ENCODE peak calls at places on chromosomes 13 and 19, in four cellular contexts. B, U, Y and N are unnamed samples.

GRCh38 chr19:54207908-54208783 is 7.5 kb downstream of the RPS9 start:
- DNase-seq in Y (peak; percentile 59), U (peak; percentile 82), B (peak; percentile 59), N (peak; percentile 84)

GRCh38 chr19:28553764-28554163 is 659.2 kb downstream of the UQCRFS1 start:
- DNase-seq in U (no peak), Y (no peak), B (no peak), N (no peak)

GRCh38 chr13:81171065-81171647 is 830.2 kb upstream of the SPRY2 start:
- DNase-seq in B (peak; percentile 3), U (peak; percentile 3), Y (peak; percentile 5), N (no peak)

GRCh38 chr13:80157261-80157942 is 183.5 kb downstream of the SPRY2 start:
- DNase-seq in Y (no peak), U (no peak), B (no peak), N (no peak)

GRCh38 chr13:69676286-69676685 is 431.3 kb upstream of the ATXN8OS start:
- DNase-seq in U (no peak), B (no peak), Y (no peak), N (no peak)

GRCh38 chr13:63901630-63902029 is 2486.0 kb upstream of the PCDH20 start:
- DNase-seq in B (peak; percentile 1), Y (peak; percentile 8), U (no peak), N (no peak)

GRCh38 chr19:14116918-14117578 is 514 bp downstream of the PRKACA start:
- DNase-seq in U (no peak), B (no peak), Y (no peak), N (no peak)

GRCh38 chr19:16283103-16283469 is 41.5 kb upstream of the KLF2 start:
- DNase-seq in U (no peak), Y (no peak), B (no peak), N (no peak)

GRCh38 chr19:51514866-51515481 is 13.4 kb upstream of the SIGLEC12 start:
- DNase-seq in U (peak; percentile 74), Y (peak; percentile 46), B (peak; percentile 63), N (peak; percentile 31)

GRCh38 chr19:19662866-19663291 is 597 bp downstream of the ATP13A1 start:
- DNase-seq in Y (peak; percentile 22), U (peak; percentile 46), B (no peak), N (no peak)

GRCh38 chr13:59743195-59743594 is 420.5 kb downstream of the DIAPH3 start:
- DNase-seq in U (peak; percentile 14), Y (no peak), B (no peak), N (no peak)

GRCh38 chr13:112712451-112712881 is 22.6 kb downstream of the ATP11A start:
- DNase-seq in U (no peak), B (no peak), Y (no peak), N (no peak)

GRCh38 chr13:82062772-82063171 is 1721.8 kb upstream of the SPRY2 start:
- DNase-seq in U (no peak), Y (no peak), B (no peak), N (no peak)

GRCh38 chr13:54950546-54950945 is 1921.9 kb downstream of the OLFM4 start:
- DNase-seq in B (no peak), U (no peak), Y (no peak), N (no peak)

GRCh38 chr19:45767881-45768643 is 990 bp downstream of the SIX5 start:
- DNase-seq in U (peak; percentile 41), Y (peak; percentile 41), B (peak; percentile 89), N (no peak)

GRCh38 chr19:11814707-11815050 is 606 bp downstream of the ZNF440 start:
- DNase-seq in B (no peak), Y (no peak), U (no peak), N (no peak)

GRCh38 chr13:68304287-68304893 is 1074.3 kb upstream of the PCDH9 start:
- DNase-seq in U (peak; percentile 3), Y (peak; percentile 43), B (peak; percentile 44), N (no peak)

GRCh38 chr13:39998166-39998565 is 342.7 kb downstream of the COG6 start:
- DNase-seq in B (no peak), Y (no peak), U (no peak), N (no peak)

GRCh38 chr13:106083620-106084350 is 451.7 kb downstream of the EFNB2 start:
- DNase-seq in U (no peak), B (peak; percentile 19), Y (peak; percentile 6), N (no peak)

GRCh38 chr19:48059331-48059730 is 15.5 kb upstream of the CABP5 start:
- DNase-seq in Y (peak; percentile 7), U (no peak), B (no peak), N (no peak)

GRCh38 chr13:42926555-42926954 is 65.5 kb downstream of the EPSTI1 start:
- DNase-seq in U (no peak), B (no peak), Y (no peak), N (no peak)

GRCh38 chr19:53195265-53195879 is 2.2 kb upstream of the ZNF665 start:
- DNase-seq in B (peak; percentile 67), Y (peak; percentile 67), U (peak; percentile 56), N (peak; percentile 27)

GRCh38 chr13:95298971-95299627 is 2.2 kb downstream of the ABCC4 start:
- DNase-seq in U (no peak), Y (no peak), B (peak; percentile 60), N (no peak)

GRCh38 chr19:38284422-38284821 is 19.6 kb upstream of the C19orf33 start:
- DNase-seq in Y (no peak), U (no peak), B (no peak), N (peak; percentile 9)

GRCh38 chr13:24671367-24672117 is 8.7 kb upstream of the ATP12A start:
- DNase-seq in B (peak; percentile 67), U (peak; percentile 22), Y (peak; percentile 54), N (no peak)

GRCh38 chr19:36441339-36441738 is 22.9 kb upstream of the ZFP82 start:
- DNase-seq in U (no peak), Y (no peak), B (no peak), N (no peak)

GRCh38 chr19:52992109-52993004 is 21.4 kb upstream of the ERVV-1 start:
- DNase-seq in B (no peak), Y (no peak), U (peak; percentile 23), N (no peak)

GRCh38 chr19:13163609-13164364 is 13.6 kb downstream of the IER2 start:
- DNase-seq in B (peak; percentile 94), Y (peak; percentile 60), U (peak; percentile 82), N (no peak)

DNA sequence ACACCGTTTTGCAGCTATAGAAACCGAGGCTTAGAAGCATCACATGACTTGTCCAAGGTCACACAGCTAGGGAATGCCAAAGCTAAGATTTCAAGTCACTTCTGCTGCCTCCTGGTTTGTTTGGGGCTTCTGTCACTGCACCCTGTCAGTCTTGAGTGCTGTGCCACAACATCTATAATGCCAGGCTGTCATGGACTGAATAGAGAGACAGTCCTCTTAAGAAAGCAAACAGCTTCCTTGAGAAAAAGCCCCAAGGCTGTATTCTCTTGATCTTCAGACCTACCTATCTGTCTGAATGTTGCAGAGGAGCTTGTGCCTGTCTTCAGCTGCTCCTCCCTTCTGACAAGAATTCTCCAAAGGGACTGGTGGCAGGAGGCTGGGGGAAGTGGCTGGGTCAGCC is 81.6 kb downstream of the OLFM4 start:
- DNase-seq in Y (no peak), U (no peak), B (no peak), N (no peak)
- TF ChIP-seq EP300 in Y (no peak), U (no peak), B (no peak), N (no peak)

GRCh38 chr19:2061093-2061935 is 10.3 kb upstream of the MKNK2 start:
- DNase-seq in B (peak; percentile 98), U (peak; percentile 99), Y (peak; percentile 97), N (peak; percentile 86)

GRCh38 chr19:2058570-2059421 is 7.8 kb upstream of the MKNK2 start:
- DNase-seq in U (no peak), Y (no peak), B (no peak), N (no peak)

GRCh38 chr19:2057484-2058469 is 6.7 kb upstream of the MKNK2 start:
- DNase-seq in Y (no peak), U (no peak), B (no peak), N (no peak)

GRCh38 chr19:2061936-2062729 is 11.1 kb upstream of the MKNK2 start:
- DNase-seq in B (no peak), U (peak; percentile 32), Y (peak; percentile 33), N (no peak)

GRCh38 chr19:2059422-2060201 is 8.6 kb upstream of the MKNK2 start:
- DNase-seq in B (peak; percentile 93), Y (peak; percentile 89), U (peak; percentile 65), N (no peak)
- TF ChIP-seq BHLHE40 in B (no peak), Y (no peak), U (peak; percentile 25), N (no peak)

GRCh38 chr13:76440568-76440967 is 445.6 kb downstream of the KCTD12 start:
- DNase-seq in U (no peak), Y (no peak), B (no peak), N (peak; percentile 17)

GRCh38 chr13:76438050-76438449 is 448.2 kb downstream of the KCTD12 start:
- DNase-seq in B (no peak), Y (no peak), U (no peak), N (no peak)
- TF ChIP-seq EP300 in B (no peak), Y (no peak), U (no peak), N (no peak)

GRCh38 chr13:27524981-27525975 is 74.9 kb upstream of the MTIF3 start:
- DNase-seq in U (no peak), B (no peak), Y (no peak), N (no peak)

GRCh38 chr13:27526516-27526915 is 76.2 kb upstream of the MTIF3 start:
- DNase-seq in U (no peak), B (no peak), Y (no peak), N (no peak)

GRCh38 chr13:27522847-27523246 is 72.5 kb upstream of the MTIF3 start:
- DNase-seq in Y (no peak), B (no peak), U (no peak), N (no peak)

GRCh38 chr13:27528908-27529307 is 78.5 kb upstream of the MTIF3 start:
- DNase-seq in B (no peak), Y (no peak), U (no peak), N (no peak)

DNA sequence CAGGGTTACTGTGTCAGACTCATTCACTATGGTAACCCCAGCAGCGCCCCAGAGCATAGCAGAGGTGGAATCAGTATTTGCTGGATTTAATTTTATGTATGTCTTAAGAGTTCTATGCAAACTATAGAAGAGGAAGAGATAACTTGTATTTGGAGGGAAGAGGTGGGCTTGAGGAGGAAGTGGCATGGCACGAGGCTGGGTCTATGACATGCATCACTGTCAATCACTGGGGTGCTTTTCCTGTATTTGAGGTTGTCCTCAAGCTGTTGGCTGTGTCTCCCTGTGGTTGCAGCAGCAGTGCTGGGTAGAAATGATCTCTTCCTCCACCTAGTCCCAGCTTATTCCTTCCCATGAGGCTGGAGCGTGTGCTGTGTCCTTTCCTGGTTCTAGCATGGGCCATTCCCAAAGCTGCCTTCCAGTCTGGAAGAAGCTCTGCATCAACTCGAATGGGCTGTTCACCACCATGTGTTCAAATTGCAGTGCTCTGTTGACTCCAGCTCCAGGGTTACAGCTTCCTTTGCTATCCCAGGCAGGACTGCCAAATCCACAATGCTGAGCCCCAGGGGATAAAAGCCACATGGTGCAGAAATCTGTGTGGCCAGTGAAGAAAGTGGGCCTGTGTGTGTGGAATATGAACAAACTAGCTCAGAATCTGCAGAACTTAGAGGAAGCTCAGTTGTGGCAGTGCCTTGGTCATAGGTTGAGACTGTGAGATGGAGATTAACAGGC is 73.1 kb upstream of the MTIF3 start:
- DNase-seq in B (no peak), Y (no peak), U (no peak), N (no peak)
- TF ChIP-seq BHLHE40 in B (no peak), Y (no peak), U (no peak), N (no peak)